ENCODE peak calls at places on chromosomes 12 and 14, in eight cellular contexts. E is IMR-90, N is adrenal gland, J is suprapubic skin, S is Peyer's patch, Q is endothelial cell of umbilical vein, Z is A549, M is heart left ventricle. B is an unnamed sample. For H3K4me1, the result is how much of the 10 kb centered on the place peaks cover.

GRCh38 chr12:69252033-69252432 is 12.7 kb downstream of the CPSF6 start:
- DNase-seq in E (no peak), N (no peak), J (no peak), S (no peak), Q (no peak), Z (no peak), M (no peak), B (no peak)

GRCh38 chr12:7667025-7667575 is 1.4 kb upstream of the APOBEC1 start:
- DNase-seq in E (no peak), N (no peak), J (no peak), S (no peak), Q (no peak), Z (peak), M (no peak), B (no peak)

GRCh38 chr12:109144224-109144623 is 27.8 kb downstream of the ACACB start:
- DNase-seq in E (no peak), N (no peak), J (no peak), S (no peak), Q (no peak), Z (no peak), M (no peak), B (no peak)

GRCh38 chr14:34018564-34019244 is 67.8 kb upstream of the EGLN3 start:
- DNase-seq in E (no peak), N (no peak), J (no peak), S (no peak), Q (no peak), Z (no peak), M (peak), B (no peak)

GRCh38 chr12:43917896-43918295 is 82.0 kb downstream of the TMEM117 start:
- DNase-seq in E (no peak), N (no peak), J (no peak), S (no peak), Q (no peak), Z (no peak), M (no peak), B (no peak)

GRCh38 chr14:91252901-91253794 is 8.6 kb upstream of the GPR68 start:
- DNase-seq in E (no peak), N (peak), J (no peak), S (no peak), Q (no peak), Z (peak), M (peak), B (peak)

GRCh38 chr14:103534576-103535061 is 5.6 kb downstream of the TRMT61A start:
- DNase-seq in E (no peak), N (no peak), J (no peak), S (no peak), Q (no peak), Z (no peak), M (no peak), B (no peak)

GRCh38 chr14:31692376-31692781 is 131.2 kb downstream of the NUBPL start:
- DNase-seq in E (peak), N (no peak), J (no peak), S (no peak), Q (no peak), Z (no peak), M (no peak), B (no peak)

GRCh38 chr12:63964301-63964700 is 119.8 kb downstream of the SRGAP1 start:
- DNase-seq in E (no peak), N (no peak), J (no peak), S (no peak), Q (no peak), Z (no peak), M (no peak), B (no peak)

GRCh38 chr14:69571879-69572633 is 2.6 kb downstream of the CCDC177 start:
- DNase-seq in E (peak), N (peak), J (no peak), S (no peak), Q (no peak), Z (no peak), M (peak), B (no peak)

GRCh38 chr12:95859344-95859816 is 628 bp downstream of the SNRPF start:
- DNase-seq in E (peak), N (no peak), J (no peak), S (no peak), Q (no peak), Z (peak), M (no peak), B (no peak)

GRCh38 chr12:122102331-122102730 is 23.8 kb downstream of the MLXIP start:
- DNase-seq in E (peak), N (no peak), J (no peak), S (no peak), Q (no peak), Z (no peak), M (peak), B (no peak)

GRCh38 chr12:18971932-18972331 is 157.6 kb upstream of the PLEKHA5 start:
- DNase-seq in E (no peak), N (no peak), J (no peak), S (no peak), Q (no peak), Z (no peak), M (no peak), B (no peak)

GRCh38 chr12:18970603-18971002 is 158.9 kb upstream of the PLEKHA5 start:
- DNase-seq in E (peak), N (no peak), J (no peak), S (no peak), Q (no peak), Z (no peak), M (no peak), B (no peak)

GRCh38 chr12:18981732-18982131 is 147.8 kb upstream of the PLEKHA5 start:
- DNase-seq in E (no peak), N (no peak), J (no peak), S (no peak), Q (no peak), Z (no peak), M (no peak), B (no peak)

GRCh38 chr12:18975933-18976332 is 153.6 kb upstream of the PLEKHA5 start:
- DNase-seq in E (no peak), N (no peak), J (no peak), S (no peak), Q (no peak), Z (no peak), M (no peak), B (no peak)
- H3K27ac ChIP-seq in E (no peak), N (no peak), J (no peak), S (no peak), Q (no peak), Z (no peak), M (no peak), B (no peak)

DNA sequence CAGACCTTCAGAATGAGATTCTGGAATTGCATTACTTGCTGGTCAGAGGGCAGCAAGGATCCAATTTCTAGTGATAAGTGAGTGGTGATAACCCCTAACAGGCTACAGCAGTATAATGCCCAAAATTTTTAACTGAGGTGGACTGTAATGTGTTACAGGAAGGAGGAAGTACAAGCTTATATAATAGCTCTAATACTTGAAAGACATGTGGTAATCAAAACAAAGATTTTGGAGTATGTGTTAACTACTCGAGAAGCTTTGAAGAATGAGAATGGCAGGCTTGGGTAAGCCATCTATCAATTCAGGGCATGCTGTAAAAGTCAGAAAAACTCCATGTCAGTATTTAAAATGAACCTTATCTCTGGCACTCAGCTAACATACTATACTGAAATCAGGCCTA is 70.5 kb downstream of the ANKS1B start:
- DNase-seq in E (no peak), N (no peak), J (no peak), S (no peak), Q (no peak), Z (no peak), M (no peak), B (no peak)
- TF ChIP-seq POLR2A in E (no peak), N (no peak), J (no peak), S (no peak), Q (no peak), Z (no peak), M (no peak), B (no peak)

GRCh38 chr12:27620121-27620520 is 76.1 kb upstream of the REP15 start:
- DNase-seq in E (no peak), N (no peak), J (no peak), S (no peak), Q (no peak), Z (no peak), M (no peak), B (no peak)

GRCh38 chr12:27622436-27623185 is 73.6 kb upstream of the REP15 start:
- DNase-seq in E (peak), N (no peak), J (no peak), S (no peak), Q (no peak), Z (no peak), M (no peak), B (no peak)

GRCh38 chr12:27626239-27626638 is 70.0 kb upstream of the REP15 start:
- DNase-seq in E (no peak), N (no peak), J (no peak), S (no peak), Q (no peak), Z (no peak), M (no peak), B (no peak)

GRCh38 chr12:27624586-27624985 is 71.7 kb upstream of the REP15 start:
- DNase-seq in E (no peak), N (no peak), J (no peak), S (no peak), Q (no peak), Z (no peak), M (no peak), B (no peak)

DNA sequence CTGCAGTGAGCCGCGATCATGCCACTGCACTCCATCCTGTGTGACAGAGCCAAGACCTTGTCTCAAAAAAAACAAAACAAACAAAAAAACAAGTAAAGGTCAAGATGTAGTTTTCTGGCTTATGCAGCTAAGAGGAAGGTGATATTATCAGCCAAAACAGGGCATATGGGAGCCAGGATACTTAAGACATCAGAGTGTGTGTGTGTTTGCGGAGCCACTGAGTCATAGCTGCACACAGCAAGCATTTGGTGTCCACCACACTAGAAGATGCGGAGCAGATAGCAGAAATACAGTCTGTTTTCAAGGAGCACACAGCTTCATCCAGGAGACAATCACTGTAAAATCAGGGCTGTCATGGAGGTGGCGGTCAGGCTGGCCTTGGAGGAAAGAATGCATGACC is 72.6 kb upstream of the REP15 start:
- DNase-seq in E (peak), N (peak), J (no peak), S (no peak), Q (peak), Z (no peak), M (no peak), B (no peak)
- H3K4me1 ChIP-seq in E (under half), N (under half), J (under half), S (under half), Q (half or more), Z (half or more), M (half or more), B (under half)

DNA sequence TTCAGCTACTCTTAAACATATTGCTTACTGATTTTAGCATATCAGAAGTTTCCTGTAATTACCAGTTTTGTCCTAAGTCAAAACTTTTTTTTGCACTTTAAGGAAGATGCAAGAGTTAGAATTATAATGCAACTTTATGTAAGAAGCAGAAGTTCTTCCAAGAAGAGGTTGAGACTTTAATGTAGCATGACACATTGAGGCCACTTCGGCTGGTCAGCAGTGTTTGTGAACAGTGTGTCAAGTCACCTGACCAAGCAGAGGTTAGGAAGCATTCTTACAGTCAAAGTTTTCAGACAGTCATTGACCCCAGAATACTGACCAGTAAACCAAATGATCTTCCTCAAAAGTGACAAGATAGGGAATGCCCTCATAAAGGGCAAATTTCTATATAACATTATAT is 15.2 kb downstream of the FGFR1OP2 start:
- DNase-seq in E (peak), N (peak), J (no peak), S (no peak), Q (no peak), Z (no peak), M (no peak), B (no peak)
- H3K27ac ChIP-seq in E (no peak), N (peak), J (no peak), S (no peak), Q (no peak), Z (no peak), M (no peak), B (peak)

GRCh38 chr14:100065942-100066574 is 836 bp downstream of the EVL start:
- DNase-seq in E (no peak), N (peak), J (no peak), S (peak), Q (no peak), Z (no peak), M (no peak), B (peak)
- TF ChIP-seq POLR2A in E (no peak), N (no peak), J (no peak), S (peak), Q (no peak), Z (no peak), M (no peak), B (peak)

DNA sequence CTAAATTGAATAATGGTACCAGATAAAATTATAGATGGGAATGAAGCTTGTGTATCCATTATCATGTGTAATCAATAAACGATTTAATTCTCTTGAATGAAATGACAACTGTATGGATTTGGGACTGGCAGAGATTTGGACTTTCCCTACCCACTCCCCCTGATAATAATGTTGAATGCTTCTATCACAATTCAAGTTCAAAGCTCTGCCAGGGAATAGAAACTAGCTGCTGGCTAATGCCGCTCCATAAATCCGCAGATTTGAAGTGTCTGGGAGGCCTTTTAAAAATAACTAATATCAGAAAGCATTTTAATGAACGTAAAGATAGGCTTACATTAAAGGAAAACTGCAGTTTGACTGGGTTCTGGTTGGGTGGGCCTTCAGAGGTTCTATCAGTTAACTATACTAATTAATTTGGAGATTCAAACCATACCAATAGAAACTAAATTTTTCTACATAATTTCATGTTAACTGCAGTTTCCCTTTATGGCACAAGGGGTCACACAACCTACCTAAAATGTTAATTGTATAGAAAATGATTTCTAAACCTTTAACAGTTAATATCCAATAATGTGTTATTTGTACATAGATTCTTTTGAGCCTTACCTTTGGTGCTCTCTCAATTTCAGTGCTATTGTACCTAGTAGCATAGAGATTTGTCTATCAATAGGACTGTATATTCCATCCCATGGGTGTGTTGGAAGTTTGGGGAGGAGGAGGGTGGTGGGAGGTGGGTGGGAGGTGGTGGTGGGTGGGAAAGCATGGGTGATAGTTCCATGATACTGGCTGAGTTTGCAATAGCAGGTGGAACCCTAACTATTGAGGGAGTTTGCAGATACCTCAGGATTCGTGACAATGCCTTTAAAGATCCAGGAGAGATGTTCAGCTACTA is 4.9 kb downstream of the HNRNPA1 start:
- DNase-seq in E (no peak), N (no peak), J (no peak), S (no peak), Q (no peak), Z (no peak), M (no peak), B (no peak)
- H3K4me1 ChIP-seq in E (under half), N (under half), J (half or more), S (under half), Q (under half), Z (under half), M (half or more), B (half or more)

DNA sequence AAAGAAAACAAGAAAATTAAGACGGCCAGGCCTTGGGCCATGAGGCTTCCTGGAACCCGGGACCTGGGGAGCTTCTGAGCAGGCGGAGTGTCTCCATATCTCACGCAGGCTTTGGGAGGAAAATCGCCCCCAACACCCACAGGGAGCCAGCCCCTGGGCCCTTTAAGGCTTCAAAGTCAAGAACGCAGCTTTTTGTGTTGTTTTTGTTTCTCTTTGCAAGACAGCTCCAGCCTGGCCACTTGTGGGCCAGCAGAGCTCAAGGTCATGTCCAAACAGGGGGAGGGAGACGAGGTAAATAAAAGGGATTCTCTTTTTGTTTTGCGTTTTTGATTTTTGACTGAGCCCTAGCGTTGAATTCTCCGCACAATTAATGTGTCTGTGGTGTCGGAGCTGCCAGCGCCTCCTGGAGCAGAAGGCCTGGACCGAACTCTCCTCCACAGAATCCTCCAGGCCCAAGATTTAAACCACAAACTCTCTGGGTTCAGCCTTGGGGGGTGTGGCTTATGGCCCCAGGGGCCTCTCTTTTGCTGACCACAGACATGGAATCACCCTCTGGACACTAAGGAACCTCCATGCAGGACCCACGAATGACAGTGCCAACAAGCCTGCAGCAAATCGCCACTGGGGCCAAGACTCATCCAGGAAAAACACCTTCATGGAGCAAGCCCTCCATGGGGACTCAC is 8.2 kb downstream of the SCARB1 start:
- DNase-seq in E (no peak), N (peak), J (no peak), S (no peak), Q (no peak), Z (no peak), M (no peak), B (no peak)
- H3K27ac ChIP-seq in E (no peak), N (peak), J (peak), S (peak), Q (no peak), Z (peak), M (no peak), B (peak)

B was measured in spleen.